ENCODE peak calls at places on chromosomes 12 and 14, in ten cellular contexts. U is stromal cell of bone marrow; T is left kidney; Z is H9; A is NCI-H2081; V is NT2/D1; G is cortex of kidney; Q is CD4-positive, alpha-beta T cell; K is AG04449; F is activated naive CD8-positive, alpha-beta T cell treated with anti-CD3 and anti-CD28 coated beads for 36 hours. P is an unnamed sample.

GRCh38 chr14:47536341-47536740 is 139.1 kb downstream of the MDGA2 start:
- DNase-seq in U (no peak), T (no peak), Z (no peak), A (no peak), V (no peak), G (no peak), Q (no peak), K (no peak), F (no peak), P (no peak)

GRCh38 chr12:92419201-92419600 is 273.6 kb upstream of the BTG1 start:
- DNase-seq in U (no peak), T (no peak), Z (no peak), A (no peak), V (no peak), G (no peak), Q (no peak), K (no peak), F (no peak), P (no peak)

GRCh38 chr12:103773109-103773905 is 67.7 kb downstream of the NT5DC3 start:
- DNase-seq in U (no peak), T (no peak), Z (no peak), A (no peak), V (no peak), G (no peak), Q (no peak), K (no peak), F (no peak), P (no peak)

GRCh38 chr14:67736771-67737170 is 35.1 kb downstream of the RDH12 start:
- DNase-seq in U (no peak), T (no peak), Z (no peak), A (no peak), V (no peak), G (no peak), Q (no peak), K (no peak), F (no peak), P (no peak)

GRCh38 chr14:94142247-94142646 is 12.8 kb upstream of the IFI27L2 start:
- DNase-seq in U (no peak), T (no peak), Z (no peak), A (no peak), V (no peak), G (no peak), Q (no peak), K (no peak), F (no peak), P (no peak)

GRCh38 chr12:86660488-86661171 is 404.4 kb upstream of the MGAT4C start:
- DNase-seq in U (peak), T (peak), Z (no peak), A (no peak), V (no peak), G (no peak), Q (no peak), K (peak), F (no peak), P (peak)

GRCh38 chr12:124675881-124676688 is 108.7 kb upstream of the NCOR2 start:
- DNase-seq in U (no peak), T (peak), Z (no peak), A (no peak), V (no peak), G (no peak), Q (no peak), K (no peak), F (no peak), P (no peak)

GRCh38 chr14:101845896-101846295 is 84.4 kb downstream of the PPP2R5C start:
- DNase-seq in U (no peak), T (peak), Z (no peak), A (no peak), V (no peak), G (no peak), Q (no peak), K (no peak), F (no peak), P (no peak)

GRCh38 chr12:128820723-128821432 is 2.9 kb downstream of the SLC15A4 start:
- DNase-seq in U (no peak), T (no peak), Z (no peak), A (peak), V (no peak), G (no peak), Q (no peak), K (no peak), F (no peak), P (no peak)

GRCh38 chr12:6450869-6451347 is 934 bp upstream of the TAPBPL start:
- DNase-seq in U (no peak), T (peak), Z (peak), A (no peak), V (peak), G (no peak), Q (no peak), K (no peak), F (no peak), P (no peak)

GRCh38 chr14:78863143-78863542 is 693.0 kb downstream of the NRXN3 start:
- DNase-seq in U (peak), T (peak), Z (peak), A (no peak), V (peak), G (no peak), Q (no peak), K (no peak), F (peak), P (peak)

GRCh38 chr12:104740668-104741067 is 217.4 kb downstream of the SLC41A2 start:
- DNase-seq in U (no peak), T (no peak), Z (no peak), A (no peak), V (no peak), G (no peak), Q (no peak), K (no peak), F (peak), P (no peak)

GRCh38 chr12:50579757-50580267 is 75.0 kb downstream of the DIP2B start:
- DNase-seq in U (no peak), T (no peak), Z (no peak), A (no peak), V (no peak), G (no peak), Q (no peak), K (no peak), F (no peak), P (no peak)

GRCh38 chr12:100752841-100753240 is 41.7 kb upstream of the ANO4 start:
- DNase-seq in U (no peak), T (no peak), Z (no peak), A (no peak), V (no peak), G (no peak), Q (no peak), K (no peak), F (no peak), P (no peak)

GRCh38 chr12:53765891-53766290 is 14.1 kb upstream of the CISTR start:
- DNase-seq in U (no peak), T (no peak), Z (no peak), A (no peak), V (no peak), G (no peak), Q (no peak), K (no peak), F (no peak), P (no peak)